ENCODE peak calls at places on chromosome 15, in six cellular contexts. Y is nephron progenitor cell, W is adrenal gland, G is Panc1, A is cardiac fibroblast, O is T-helper 9 cell. Z is an unnamed sample.

GRCh38 chr15:82575335-82575734 is 35.1 kb upstream of the RPS17 start:
- DNase-seq in Y (no peak), W (no peak), G (no peak), A (no peak), O (no peak), Z (no peak)

GRCh38 chr15:60255390-60255789 is 142.4 kb downstream of the ANXA2 start:
- DNase-seq in Y (no peak), W (no peak), G (peak), A (peak), O (no peak), Z (no peak)

GRCh38 chr15:73374599-73374998 is 5.8 kb upstream of the HCN4 start:
- DNase-seq in Y (no peak), W (peak), G (no peak), A (no peak), O (no peak), Z (no peak)

GRCh38 chr15:46892621-46893160 is 824.6 kb upstream of the SEMA6D start:
- DNase-seq in Y (no peak), W (no peak), G (no peak), A (peak), O (no peak), Z (no peak)

GRCh38 chr15:29324746-29325145 is 55.1 kb upstream of the NSMCE3 start:
- DNase-seq in Y (no peak), W (no peak), G (no peak), A (peak), O (no peak), Z (no peak)

GRCh38 chr15:86650084-86650483 is 570.4 kb downstream of the AGBL1 start:
- DNase-seq in Y (no peak), W (no peak), G (no peak), A (no peak), O (no peak), Z (no peak)

GRCh38 chr15:75921732-75922703 is 18.3 kb downstream of the FBXO22 start:
- DNase-seq in Y (no peak), W (peak), G (no peak), A (peak), O (no peak), Z (peak)

GRCh38 chr15:74564182-74564581 is 23.2 kb downstream of the ARID3B start:
- DNase-seq in Y (no peak), W (no peak), G (no peak), A (no peak), O (no peak), Z (no peak)

GRCh38 chr15:39555885-39556284 is 25.0 kb upstream of the THBS1 start:
- DNase-seq in Y (no peak), W (no peak), G (no peak), A (no peak), O (no peak), Z (no peak)

GRCh38 chr15:100726426-100727190 is 124.2 kb downstream of the ASB7 start:
- DNase-seq in Y (no peak), W (no peak), G (no peak), A (peak), O (no peak), Z (no peak)